ENCODE peak calls at places on chromosomes 12 and 14, in five cellular contexts. R is stomach, B is thyroid gland, U is T-helper 2 cell, K is right atrium auricular region. A is an unnamed sample.

GRCh38 chr12:114780746-114781399 is 96.9 kb upstream of the TBX3 start:
- DNase-seq in R (no peak), B (no peak), K (no peak), U (no peak), A (no peak)

GRCh38 chr12:49853671-49854070 is 10.8 kb upstream of the BCDIN3D start:
- DNase-seq in K (no peak), B (no peak), R (no peak), U (no peak), A (no peak)

GRCh38 chr12:6632026-6632978 is 3.5 kb downstream of the LPAR5 start:
- DNase-seq in B (peak; percentile 37), U (peak; percentile 86), R (no peak), K (no peak), A (peak; percentile 49)

GRCh38 chr12:78530065-78530765 is 334.4 kb upstream of the SYT1 start:
- DNase-seq in R (no peak), U (no peak), B (peak; percentile 2), K (no peak), A (no peak)

GRCh38 chr12:57178213-57178612 is 30.8 kb upstream of the LRP1-AS start:
- DNase-seq in U (no peak), K (no peak), B (no peak), R (no peak), A (no peak)

GRCh38 chr12:127257366-127257935 is 1009.5 kb upstream of the TMEM132C start:
- DNase-seq in B (no peak), R (no peak), K (no peak), U (no peak), A (no peak)

GRCh38 chr14:44756577-44756976 is 205.2 kb downstream of the KLHL28 start:
- DNase-seq in K (no peak), B (no peak), U (no peak), R (no peak), A (no peak)

GRCh38 chr14:48350971-48351370 is 675.6 kb upstream of the MDGA2 start:
- DNase-seq in K (no peak), R (no peak), B (no peak), U (no peak), A (no peak)

GRCh38 chr12:2319747-2320146 is 267.0 kb downstream of the CACNA1C start:
- DNase-seq in U (no peak), K (no peak), B (no peak), R (no peak), A (no peak)

GRCh38 chr14:89304972-89305703 is 111.9 kb downstream of the FOXN3 start:
- DNase-seq in R (no peak), K (peak; percentile 67), B (no peak), U (no peak), A (no peak)

GRCh38 chr14:51053157-51053556 is 41.7 kb downstream of the TRIM9 start:
- DNase-seq in B (no peak), U (no peak), K (no peak), R (no peak), A (no peak)

GRCh38 chr12:27344246-27344645 is 11.6 kb downstream of the BMAL2 start:
- DNase-seq in R (no peak), K (no peak), B (no peak), U (no peak), A (no peak)

GRCh38 chr12:49949866-49950265 is 671 bp upstream of the AQP2 start:
- DNase-seq in K (no peak), B (no peak), U (no peak), R (no peak), A (no peak)